ENCODE peak calls at places on chromosome 12, in nine cellular contexts. L is tibial nerve, X is heart left ventricle, B is ovary, K is body of pancreas, V is IMR-90, F is gastrocnemius medialis, R is Peyer's patch, Z is esophagus squamous epithelium. C is an unnamed sample.

GRCh38 chr12:43407816-43408645 is 144.0 kb downstream of the ADAMTS20 start:
- DNase-seq in F (no peak), L (no peak), V (peak; percentile 50), X (no peak), R (no peak), Z (no peak), B (no peak), K (no peak), C (no peak)

GRCh38 chr12:57887631-57888406 is 41.3 kb upstream of the CTDSP2 start:
- DNase-seq in V (peak; percentile 55), B (peak; percentile 50), L (no peak), K (no peak), R (no peak), F (no peak), X (peak; percentile 46), Z (no peak), C (no peak)

GRCh38 chr12:116662612-116663144 is 75.2 kb downstream of the SPRING1 start:
- DNase-seq in B (peak; percentile 70), Z (no peak), K (peak; percentile 32), V (peak; percentile 37), F (no peak), R (peak; percentile 55), L (no peak), X (peak; percentile 35), C (no peak)

GRCh38 chr12:67759829-67760228 is 111.3 kb downstream of the DYRK2 start:
- DNase-seq in Z (no peak), R (no peak), L (no peak), K (no peak), X (no peak), B (no peak), V (no peak), F (no peak), C (no peak)

GRCh38 chr12:109475993-109476806 is 900 bp downstream of the KCTD10 start:
- DNase-seq in X (no peak), L (no peak), Z (no peak), K (no peak), R (no peak), F (no peak), B (no peak), V (no peak), C (no peak)

GRCh38 chr12:80939231-80939950 is 1.7 kb upstream of the LIN7A start:
- DNase-seq in F (no peak), X (no peak), B (no peak), K (no peak), R (no peak), L (no peak), V (no peak), Z (no peak), C (no peak)

GRCh38 chr12:27896419-27896990 is 76.0 kb downstream of the PTHLH start:
- DNase-seq in V (no peak), K (no peak), R (no peak), F (no peak), L (no peak), Z (no peak), X (no peak), B (no peak), C (no peak)

GRCh38 chr12:59113831-59114273 is 193.5 kb upstream of the LRIG3 start:
- DNase-seq in K (peak; percentile 82), L (peak; percentile 58), F (peak; percentile 26), Z (no peak), V (peak; percentile 81), X (peak; percentile 51), R (peak; percentile 86), B (peak; percentile 82), C (peak; percentile 48)

GRCh38 chr12:130014485-130014807 is 110.6 kb upstream of the TMEM132D start:
- DNase-seq in F (no peak), Z (no peak), K (no peak), X (no peak), R (no peak), L (no peak), V (no peak), B (no peak), C (no peak)

GRCh38 chr12:123131879-123132402 is 18.9 kb downstream of the PITPNM2 start:
- DNase-seq in L (no peak), X (peak; percentile 53), B (no peak), R (peak; percentile 68), F (no peak), K (no peak), V (no peak), Z (no peak), C (peak; percentile 83)

GRCh38 chr12:47135578-47135977 is 55.8 kb upstream of the AMIGO2 start:
- DNase-seq in F (no peak), X (no peak), V (no peak), L (no peak), B (no peak), Z (no peak), K (no peak), R (no peak), C (no peak)

GRCh38 chr12:65556676-65557424 is 267.4 kb upstream of the HMGA2 start:
- DNase-seq in X (peak; percentile 82), F (peak; percentile 45), Z (peak; percentile 0), K (peak; percentile 81), R (peak; percentile 89), B (peak; percentile 73), V (peak; percentile 85), L (peak; percentile 57), C (peak; percentile 73)

GRCh38 chr12:123388218-123388947 is 4.5 kb downstream of the KMT5A start:
- DNase-seq in Z (no peak), K (peak; percentile 75), B (peak; percentile 81), F (peak; percentile 77), X (peak; percentile 86), L (peak; percentile 57), R (peak; percentile 89), V (peak; percentile 52), C (peak; percentile 71)

GRCh38 chr12:98998697-98999299 is 353.7 kb downstream of the APAF1 start:
- DNase-seq in V (peak; percentile 38), Z (no peak), R (no peak), X (no peak), L (no peak), B (no peak), F (no peak), K (no peak), C (no peak)

GRCh38 chr12:96106137-96106536 is 70.8 kb upstream of the LTA4H start:
- DNase-seq in F (no peak), X (no peak), V (no peak), R (no peak), K (no peak), B (no peak), L (no peak), Z (no peak), C (no peak)

GRCh38 chr12:88015825-88016224 is 13.4 kb downstream of the C12orf50 start:
- DNase-seq in Z (no peak), X (no peak), L (no peak), K (no peak), F (no peak), V (no peak), B (no peak), R (no peak), C (no peak)

GRCh38 chr12:28114488-28114887 is 75.8 kb upstream of the CCDC91 start:
- DNase-seq in V (peak; percentile 51), Z (no peak), R (no peak), F (no peak), B (no peak), L (no peak), K (no peak), X (no peak), C (no peak)

GRCh38 chr12:130849561-130850417 is 10.7 kb upstream of the STX2 start:
- DNase-seq in V (no peak), X (no peak), L (no peak), K (no peak), B (no peak), F (no peak), Z (no peak), R (no peak), C (no peak)

GRCh38 chr12:3656946-3657622 is 95.8 kb downstream of the CRACR2A start:
- DNase-seq in V (no peak), B (no peak), L (no peak), R (no peak), Z (no peak), K (no peak), X (no peak), F (no peak), C (no peak)
- TF ChIP-seq CTCF in V (no peak), B (no peak), L (no peak), R (no peak), Z (no peak), K (no peak), X (no peak), F (no peak), C (no peak)

DNA sequence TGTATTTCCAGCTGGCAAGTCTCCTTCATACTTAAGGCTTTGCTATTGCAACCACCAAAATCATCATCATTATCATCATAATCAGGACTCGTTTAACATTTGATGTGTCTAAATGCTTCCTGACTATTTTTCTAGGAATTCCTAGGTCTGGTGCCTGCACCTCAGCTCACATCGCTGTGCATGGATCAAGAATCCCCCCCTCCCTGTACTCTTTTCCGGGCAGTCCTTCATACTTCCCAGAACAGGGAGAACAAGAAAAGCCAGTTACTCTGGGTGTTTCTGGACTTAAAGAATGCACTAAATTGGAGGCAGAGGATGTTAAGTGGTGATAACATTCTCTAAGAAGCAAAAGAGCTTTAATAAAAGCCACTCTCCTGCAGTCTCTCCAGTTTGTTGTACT is 9.4 kb downstream of the ERP27 start:
- DNase-seq in Z (no peak), B (no peak), R (no peak), X (no peak), L (no peak), F (no peak), V (no peak), K (peak; percentile 48), C (no peak)
- TF ChIP-seq POLR2A in Z (no peak), B (no peak), R (no peak), X (no peak), L (no peak), F (no peak), V (no peak), K (no peak), C (no peak)

DNA sequence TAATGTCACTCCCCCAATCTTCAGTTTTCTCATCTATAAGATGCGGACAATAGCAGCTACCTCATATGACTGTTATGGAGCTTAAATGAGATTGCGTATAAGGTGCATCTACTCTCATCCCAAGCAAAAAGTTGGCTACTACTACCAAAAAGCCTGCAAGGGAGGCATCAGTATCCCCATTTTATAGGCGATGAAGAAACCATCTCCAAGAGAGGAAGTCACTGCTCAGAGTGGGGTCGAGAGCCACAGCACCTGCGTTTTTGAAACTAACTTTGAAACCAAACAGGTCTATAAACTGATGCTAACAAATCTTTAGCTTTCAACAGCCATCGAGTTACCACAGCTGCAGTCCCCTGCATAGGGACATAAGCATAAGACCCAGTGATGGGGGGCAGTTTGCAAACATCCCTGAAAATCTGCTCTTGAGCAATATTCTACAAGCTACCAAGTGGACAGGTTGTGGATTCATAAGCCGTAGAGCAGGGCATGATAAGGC is 3.5 kb downstream of the GCN1 start:
- DNase-seq in K (no peak), V (no peak), X (no peak), F (no peak), R (no peak), Z (no peak), L (no peak), B (no peak), C (no peak)
- H3K36me3 ChIP-seq in K (no peaks in the 10 kb centered on the region), V (peaks cover 28% of the 10 kb centered on the region), X (peaks cover 53% of the 10 kb centered on the region), F (peaks cover 38% of the 10 kb centered on the region), R (no peaks in the 10 kb centered on the region), Z (peaks cover 26% of the 10 kb centered on the region), L (peaks cover 4% of the 10 kb centered on the region), B (no peaks in the 10 kb centered on the region), C (no peaks in the 10 kb centered on the region)

DNA sequence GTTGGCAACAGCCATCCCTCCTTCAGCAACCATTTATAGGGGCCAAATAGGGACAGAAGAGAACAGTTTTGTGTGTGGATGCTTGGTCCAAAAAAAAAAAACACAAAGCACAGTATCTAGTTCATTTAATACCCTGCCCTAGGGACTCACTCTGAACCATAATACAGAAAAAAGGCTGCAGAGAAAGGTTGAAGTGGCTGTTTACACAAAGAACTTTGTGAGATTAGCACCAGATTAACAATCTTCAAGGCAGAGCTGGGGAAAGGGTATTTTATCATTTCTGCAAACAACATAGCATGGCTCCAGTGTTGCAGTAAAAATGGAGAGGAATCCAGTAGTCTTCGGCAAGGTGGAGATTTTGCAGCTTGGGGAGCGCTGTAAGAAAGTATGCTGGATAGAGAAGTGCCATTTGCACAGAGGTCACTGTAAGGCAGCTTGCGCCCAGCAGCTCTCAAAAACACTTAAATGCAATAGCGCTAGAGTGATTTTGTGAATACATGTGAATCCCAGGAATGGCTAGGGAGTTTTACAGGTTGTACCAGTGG is 124.2 kb upstream of the PLEKHA5 start:
- DNase-seq in F (no peak), X (no peak), V (no peak), K (no peak), B (no peak), Z (no peak), R (no peak), L (no peak), C (no peak)
- TF ChIP-seq CTCF in F (no peak), X (no peak), V (no peak), K (no peak), B (no peak), Z (no peak), R (no peak), L (no peak), C (no peak)